ENCODE peak calls at places on chromosomes 11 and 22, in eight cellular contexts. Z is transverse colon, N is left ventricle myocardium inferior, M is dorsolateral prefrontal cortex, X is thyroid gland, J is hepatocyte, L is glutamatergic neuron, I is neural crest cell. B is an unnamed sample.

GRCh38 chr22:30186048-30186447 is 60.5 kb downstream of the LIF start:
- DNase-seq in X (no peak), J (no peak), M (no peak), N (no peak), L (no peak), Z (no peak), I (no peak), B (no peak)

GRCh38 chr11:87215236-87215635 is 177.5 kb downstream of the TMEM135 start:
- DNase-seq in J (no peak), M (no peak), N (no peak), L (no peak), I (no peak), X (no peak), Z (no peak), B (no peak)

GRCh38 chr11:15845261-15845660 is 511.1 kb downstream of the SOX6 start:
- DNase-seq in M (peak), Z (no peak), L (no peak), N (no peak), I (no peak), J (no peak), X (peak), B (no peak)

GRCh38 chr11:27968461-27968860 is 139.5 kb downstream of the KIF18A start:
- DNase-seq in Z (no peak), I (no peak), N (no peak), L (no peak), J (no peak), X (no peak), M (no peak), B (no peak)

GRCh38 chr22:40247976-40248375 is 70.3 kb downstream of the TNRC6B start:
- DNase-seq in I (no peak), Z (peak), J (no peak), L (no peak), N (no peak), M (no peak), X (no peak), B (no peak)

GRCh38 chr22:37218771-37219411 is 6.6 kb upstream of the SSTR3 start:
- DNase-seq in L (no peak), X (no peak), J (no peak), N (no peak), M (no peak), I (no peak), Z (peak), B (no peak)

GRCh38 chr11:26088391-26088790 is 243.5 kb upstream of the ANO3 start:
- DNase-seq in M (no peak), J (no peak), L (no peak), I (no peak), X (no peak), Z (no peak), N (no peak), B (no peak)

GRCh38 chr11:35927730-35928129 is 16.1 kb upstream of the LDLRAD3 start:
- DNase-seq in I (no peak), J (peak), X (peak), M (no peak), Z (peak), N (peak), L (no peak), B (no peak)

GRCh38 chr11:35180311-35181233 is 41.6 kb downstream of the CD44 start:
- DNase-seq in Z (no peak), M (no peak), N (no peak), L (no peak), X (no peak), I (no peak), J (no peak), B (no peak)

GRCh38 chr22:36287881-36288515 is 35.1 kb downstream of the APOL1 start:
- DNase-seq in Z (no peak), N (peak), X (no peak), M (no peak), L (no peak), I (no peak), J (no peak), B (no peak)

DNA sequence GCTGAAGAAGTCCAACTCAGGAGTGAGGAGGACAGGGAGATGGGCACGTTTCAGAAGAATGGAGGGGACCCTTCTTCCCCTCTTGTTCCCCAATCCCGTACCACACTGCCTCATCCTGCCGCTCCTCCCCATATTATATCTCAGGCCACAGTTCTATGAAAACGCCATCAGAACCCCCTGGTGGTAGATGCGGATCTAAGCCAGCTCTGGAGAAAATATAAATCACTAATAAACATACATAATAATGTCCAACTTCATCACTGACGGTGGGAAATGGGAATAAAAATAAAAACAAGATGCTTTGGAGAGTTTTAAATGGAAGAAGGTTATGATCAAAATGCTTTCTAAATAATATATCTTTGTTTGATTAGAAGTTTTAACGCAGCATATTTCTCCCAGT is 400.3 kb downstream of the CADM1 start:
- DNase-seq in X (no peak), Z (no peak), J (no peak), L (no peak), M (no peak), I (no peak), N (no peak), B (no peak)
- TF ChIP-seq CTCF in X (no peak), Z (no peak), J (no peak), L (no peak), M (no peak), I (peak), N (no peak), B (no peak)

GRCh38 chr11:33830903-33831648 is 56.8 kb upstream of the FBXO3 start:
- DNase-seq in L (no peak), Z (no peak), N (no peak), X (no peak), I (no peak), J (no peak), M (no peak), B (no peak)
- TF ChIP-seq CTCF in L (no peak), Z (no peak), N (no peak), X (no peak), I (no peak), J (no peak), M (no peak), B (no peak)

DNA sequence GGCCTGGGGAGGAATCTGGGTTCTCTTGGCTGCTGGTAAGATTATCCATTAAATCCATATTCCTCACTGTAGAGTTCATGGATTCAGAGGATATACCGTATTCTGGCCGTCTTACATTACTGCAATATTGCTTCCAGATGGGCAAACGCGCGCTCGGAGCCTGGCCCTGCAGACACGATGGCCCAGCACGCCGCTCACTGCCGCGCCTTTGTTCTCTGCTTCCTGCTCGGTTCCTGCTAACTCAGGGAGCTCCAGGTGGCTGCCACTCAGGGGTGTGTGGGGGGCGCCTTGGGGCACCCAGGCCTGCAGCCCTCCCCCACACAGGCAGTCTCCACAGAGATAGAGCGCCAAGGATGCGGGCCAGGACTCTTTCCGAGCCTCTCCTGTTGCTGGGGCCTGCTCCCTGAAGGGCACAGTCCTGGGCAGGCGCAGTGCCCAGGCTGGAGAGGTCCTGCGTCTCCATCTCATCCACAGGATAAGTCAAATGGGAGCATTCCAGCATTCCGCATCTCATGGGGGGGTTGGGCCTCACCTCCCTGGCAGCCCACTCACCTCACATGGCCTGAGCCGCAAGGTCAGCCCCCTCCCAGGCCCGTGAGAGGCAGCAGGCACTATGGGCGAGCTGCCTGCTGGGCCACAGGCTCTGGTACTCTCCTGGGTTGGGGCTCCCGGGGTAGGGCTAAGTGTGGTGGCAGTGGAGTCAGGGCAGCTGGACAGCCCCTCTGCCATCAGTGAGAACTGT is 14.1 kb upstream of the KCNQ1OT1 start:
- DNase-seq in N (no peak), X (no peak), L (no peak), Z (no peak), I (no peak), M (no peak), J (no peak), B (no peak)
- TF ChIP-seq CTCF in N (no peak), X (no peak), L (no peak), Z (no peak), I (no peak), M (no peak), J (no peak), B (no peak)

DNA sequence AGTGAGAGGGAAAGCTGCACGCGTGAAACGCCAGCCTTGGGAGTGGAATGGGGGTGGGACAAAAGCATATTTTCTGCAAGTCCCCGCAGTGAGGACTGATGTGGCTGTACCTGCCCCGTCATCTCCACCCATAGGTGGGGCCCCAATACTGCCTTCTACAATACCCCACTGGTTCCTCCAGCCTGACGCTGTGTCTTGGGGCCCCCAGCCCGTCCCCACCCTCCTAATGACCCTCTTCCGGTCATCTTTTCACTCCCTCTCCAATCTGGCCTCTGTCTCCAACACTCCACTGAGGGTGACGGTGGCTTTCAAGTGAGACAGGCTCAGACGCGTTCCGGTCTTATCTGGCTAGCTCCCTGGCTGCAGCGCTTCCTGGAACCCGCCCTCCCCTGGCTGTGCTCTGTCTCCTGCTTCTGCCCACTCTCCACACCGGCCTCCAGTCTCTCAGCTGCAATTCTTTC is 104.2 kb downstream of the MICAL3 start:
- DNase-seq in J (peak), Z (peak), N (peak), M (no peak), X (peak), L (no peak), I (no peak), B (peak)
- TF ChIP-seq CTCF in J (peak), Z (no peak), N (no peak), M (no peak), X (no peak), L (no peak), I (no peak), B (peak)

GRCh38 chr11:18527512-18527911 is 770 bp upstream of the TSG101 start:
- DNase-seq in N (no peak), X (no peak), M (no peak), Z (no peak), L (no peak), J (peak), I (no peak), B (no peak)

GRCh38 chr11:18523079-18523478 is 3.7 kb downstream of the TSG101 start:
- DNase-seq in M (no peak), J (no peak), Z (no peak), X (no peak), N (no peak), L (no peak), I (no peak), B (no peak)

GRCh38 chr11:18526130-18526520 is 617 bp downstream of the TSG101 start:
- DNase-seq in N (no peak), X (no peak), M (no peak), J (no peak), L (no peak), Z (no peak), I (no peak), B (peak)

GRCh38 chr11:18524248-18524647 is 2.5 kb downstream of the TSG101 start:
- DNase-seq in I (no peak), J (no peak), X (no peak), M (no peak), N (no peak), Z (no peak), L (no peak), B (no peak)

DNA sequence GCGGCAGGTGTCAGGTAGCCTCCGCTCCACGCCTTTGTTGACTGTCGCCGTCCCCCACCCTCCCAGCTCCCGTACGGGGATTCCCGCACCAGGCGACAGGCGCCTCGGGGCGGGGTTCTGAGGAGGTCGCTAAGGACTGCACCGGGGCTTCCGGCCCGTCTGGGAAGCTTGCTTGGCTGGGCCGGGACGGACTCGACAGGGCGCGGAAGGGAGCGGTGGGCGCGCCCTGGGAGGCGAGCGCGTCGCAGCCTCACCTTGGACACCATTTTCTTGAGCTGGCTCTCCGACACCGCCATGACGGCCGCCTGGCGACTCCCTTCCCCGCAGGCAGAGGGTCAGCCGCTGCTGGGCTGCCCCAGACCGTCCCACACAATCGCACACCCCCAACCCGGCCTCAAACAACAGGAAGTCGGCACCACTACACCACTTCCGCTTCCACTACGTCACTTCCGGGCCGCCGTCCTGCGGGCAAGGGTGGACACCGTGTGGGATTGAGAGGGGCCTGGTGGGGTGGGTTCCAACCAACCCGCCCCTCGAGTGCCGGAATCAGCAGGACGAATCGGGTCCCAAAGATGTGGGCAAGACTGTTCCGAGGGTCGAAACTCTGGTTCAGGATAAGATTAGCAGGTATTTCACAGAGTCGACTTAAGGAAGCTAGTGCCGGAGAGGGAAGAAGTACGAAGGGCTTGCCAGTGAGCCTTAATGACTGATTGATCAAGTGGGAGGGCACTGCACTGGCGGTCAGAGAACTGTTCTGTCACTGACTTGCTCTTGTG is at the start of gene TSG101:
- DNase-seq in Z (peak), N (peak), X (peak), L (peak), J (peak), I (peak), M (peak), B (peak)
- TF ChIP-seq CTCF in Z (no peak), N (no peak), X (no peak), L (no peak), J (no peak), I (no peak), M (peak), B (no peak)

DNA sequence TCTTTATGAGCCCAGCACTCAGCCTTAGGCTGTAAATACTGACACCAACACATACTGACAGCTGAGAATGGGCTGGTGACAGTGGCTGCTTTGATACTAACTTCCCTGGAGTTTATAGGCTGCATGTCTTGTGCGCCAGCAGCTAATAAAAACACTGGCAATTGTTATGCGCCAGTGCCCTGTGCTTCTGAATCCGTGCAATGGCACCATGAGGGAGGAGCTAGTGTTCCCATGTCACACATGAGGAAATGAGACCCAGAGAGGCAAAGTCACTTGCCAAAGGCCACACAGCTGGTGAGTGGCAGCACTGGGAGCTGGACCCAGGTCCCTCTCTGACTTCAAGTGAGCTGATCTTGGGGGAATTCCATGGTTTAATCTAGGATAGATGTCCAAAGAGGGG is 23.8 kb downstream of the SHISAL1 start:
- DNase-seq in Z (no peak), N (no peak), X (no peak), L (no peak), M (no peak), I (no peak), J (no peak), B (no peak)
- TF ChIP-seq CTCF in Z (no peak), N (no peak), X (no peak), L (no peak), M (no peak), I (no peak), J (no peak), B (no peak)